ENCODE peak calls at places on chromosomes 12 and 14, in five cellular contexts. O, A, K, G and T are unnamed samples.

GRCh38 chr14:92646952-92647461 is 101.4 kb downstream of the LGMN start:
- DNase-seq in A (no peak), K (no peak), G (no peak), O (no peak), T (no peak)

GRCh38 chr14:97233319-97233980 is 436.3 kb downstream of the VRK1 start:
- DNase-seq in A (no peak), O (no peak), K (no peak), G (no peak), T (no peak)

GRCh38 chr12:52657305-52657902 is 5.4 kb upstream of the KRT2 start:
- DNase-seq in O (no peak), A (no peak), K (no peak), G (no peak), T (no peak)

GRCh38 chr12:128098725-128099124 is 168.2 kb upstream of the TMEM132C start:
- DNase-seq in G (no peak), A (no peak), K (no peak), O (no peak), T (no peak)

GRCh38 chr12:2236501-2237294 is 183.9 kb downstream of the CACNA1C start:
- DNase-seq in K (no peak), A (no peak), O (no peak), G (no peak), T (no peak)

GRCh38 chr14:65413739-65414045 is 1.2 kb downstream of the FUT8 start:
- DNase-seq in O (no peak), A (no peak), K (no peak), G (no peak), T (no peak)

GRCh38 chr14:31170411-31170810 is 37.2 kb downstream of the HECTD1 start:
- DNase-seq in G (no peak), K (no peak), O (no peak), A (no peak), T (no peak)

GRCh38 chr12:14289596-14289995 is 75.9 kb upstream of the ATF7IP start:
- DNase-seq in O (no peak), K (no peak), A (no peak), G (no peak), T (no peak)

GRCh38 chr14:51789631-51790030 is 70.8 kb upstream of the GNG2 start:
- DNase-seq in A (no peak), O (no peak), G (no peak), K (no peak), T (no peak)

GRCh38 chr12:122820838-122821271 is 14.4 kb upstream of the HIP1R start:
- DNase-seq in A (no peak), K (no peak), O (no peak), G (no peak), T (no peak)

GRCh38 chr14:23028800-23029199 is 5.9 kb downstream of the PSMB5 start:
- DNase-seq in K (no peak), A (no peak), O (no peak), G (no peak), T (no peak)

GRCh38 chr12:45557020-45557419 is 172.5 kb upstream of the ARID2 start:
- DNase-seq in A (no peak), O (no peak), G (no peak), K (no peak), T (no peak)

GRCh38 chr12:2057041-2057792 is 4.4 kb downstream of the CACNA1C start:
- DNase-seq in G (peak; percentile 97), O (peak; percentile 66), A (peak; percentile 76), K (peak; percentile 88), T (peak; percentile 95)

GRCh38 chr12:15580431-15580830 is 208.8 kb downstream of the EPS8 start:
- DNase-seq in A (no peak), K (no peak), O (no peak), G (no peak), T (no peak)

GRCh38 chr14:101113835-101114725 is 210.6 kb upstream of the RTL1 start:
- DNase-seq in G (no peak), O (no peak), A (no peak), K (no peak), T (no peak)

GRCh38 chr14:60905930-60906329 is 74.9 kb downstream of the TRMT5 start:
- DNase-seq in G (no peak), A (no peak), O (no peak), K (no peak), T (no peak)

GRCh38 chr14:91317381-91318313 is 73.1 kb upstream of the GPR68 start:
- DNase-seq in G (no peak), O (peak; percentile 87), A (no peak), K (no peak), T (no peak)

GRCh38 chr14:89293349-89293916 is 123.6 kb downstream of the FOXN3 start:
- DNase-seq in O (no peak), K (no peak), A (no peak), G (peak; percentile 88), T (no peak)

GRCh38 chr14:64195194-64195593 is 99.0 kb downstream of the ESR2 start:
- DNase-seq in K (no peak), O (no peak), A (no peak), G (no peak), T (no peak)

GRCh38 chr14:73168274-73168673 is 32.0 kb downstream of the PSEN1 start:
- DNase-seq in G (no peak), A (no peak), K (no peak), O (no peak), T (no peak)

GRCh38 chr12:31536672-31537071 is 54.3 kb downstream of the DENND5B start:
- DNase-seq in O (no peak), K (no peak), G (no peak), A (no peak), T (no peak)

GRCh38 chr14:65255029-65255545 is 152.8 kb upstream of the MAX start:
- DNase-seq in K (no peak), A (no peak), G (no peak), O (no peak), T (no peak)

DNA sequence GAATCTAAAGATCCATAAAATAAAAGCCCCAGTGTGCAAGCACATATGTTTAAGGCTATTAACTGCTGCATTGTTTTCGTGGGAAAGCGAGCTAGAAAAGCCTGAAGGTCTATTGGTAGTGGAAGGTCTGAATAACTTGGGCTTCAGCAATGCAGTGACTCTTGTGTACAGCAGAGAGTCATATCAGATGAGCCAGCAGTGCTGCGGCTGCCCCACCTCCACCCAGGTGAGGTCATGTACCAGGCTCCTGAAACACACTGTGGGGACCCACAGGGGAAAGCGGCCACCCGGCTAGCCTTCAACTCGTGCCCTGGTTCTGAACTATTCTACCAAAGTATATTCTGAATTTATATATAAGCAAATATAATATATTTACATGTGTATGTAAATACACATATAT is 12.7 kb upstream of the RAN start:
- DNase-seq in O (no peak), A (no peak), K (no peak), G (no peak), T (no peak)
- TF ChIP-seq CTCF in O (no peak), A (no peak), K (no peak), G (no peak), T (no peak)

GRCh38 chr12:109995703-109996482 is at the start of gene GIT2:
- DNase-seq in K (peak; percentile 87), G (peak; percentile 95), O (peak; percentile 93), A (peak; percentile 86), T (peak; percentile 94)
- TF ChIP-seq CTCF in K (no peak), G (no peak), O (no peak), A (no peak), T (no peak)

DNA sequence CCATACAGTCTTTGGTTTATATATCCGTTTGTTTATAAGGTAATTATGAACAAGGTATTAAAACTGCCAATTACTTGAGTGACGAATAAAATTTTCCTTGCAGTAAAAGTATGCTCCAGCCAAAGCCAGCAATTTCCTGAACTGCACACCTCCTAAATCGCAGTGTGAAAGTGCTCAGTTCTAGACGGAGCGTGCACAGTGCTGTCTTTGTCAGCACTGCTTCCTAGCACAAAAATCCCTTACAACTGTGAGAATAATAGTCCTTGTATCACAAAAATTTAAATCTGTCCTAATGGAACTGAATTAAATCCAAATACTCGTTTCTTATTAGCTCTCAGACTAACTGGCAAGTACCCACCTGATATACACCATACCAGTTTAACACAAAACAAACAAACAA is 26.3 kb downstream of the LRIG3 start:
- DNase-seq in A (no peak), K (no peak), G (no peak), O (no peak), T (no peak)
- TF ChIP-seq CTCF in A (no peak), K (no peak), G (no peak), O (no peak), T (no peak)

DNA sequence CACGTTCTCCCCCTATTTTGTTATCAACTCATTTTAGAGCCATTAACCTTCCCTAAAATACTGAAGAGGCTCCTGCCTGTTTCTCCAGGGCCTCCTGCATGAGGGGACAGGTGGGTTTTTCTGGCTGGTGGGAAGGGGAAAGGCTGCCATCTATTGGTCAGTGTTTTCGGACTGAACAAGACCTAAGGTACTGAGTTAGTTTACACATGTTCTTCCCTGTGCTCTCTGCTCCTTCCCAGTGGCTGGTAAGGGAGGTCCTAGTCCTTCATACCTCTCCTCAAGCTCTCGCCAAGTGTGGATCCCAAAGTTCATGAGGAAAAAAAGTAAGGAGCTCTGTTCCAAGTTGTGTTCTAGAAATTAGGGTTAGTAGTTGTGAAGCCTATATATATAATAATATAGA is 357.5 kb downstream of the FSCB start:
- DNase-seq in A (peak; percentile 32), K (peak; percentile 61), O (no peak), G (peak; percentile 91), T (peak; percentile 60)
- TF ChIP-seq CTCF in A (peak; percentile 62), K (peak; percentile 53), O (no peak), G (peak; percentile 72), T (peak; percentile 43)

GRCh38 chr12:47306130-47306529 is 226.4 kb upstream of the AMIGO2 start:
- DNase-seq in K (no peak), G (no peak), A (no peak), O (no peak), T (no peak)

GRCh38 chr12:47305464-47305863 is 225.7 kb upstream of the AMIGO2 start:
- DNase-seq in K (no peak), A (no peak), O (no peak), G (no peak), T (no peak)

GRCh38 chr12:47311011-47311410 is 231.3 kb upstream of the AMIGO2 start:
- DNase-seq in A (no peak), K (no peak), G (no peak), O (no peak), T (no peak)

GRCh38 chr12:47308672-47309071 is 228.9 kb upstream of the AMIGO2 start:
- DNase-seq in O (no peak), G (no peak), K (no peak), A (no peak), T (no peak)

DNA sequence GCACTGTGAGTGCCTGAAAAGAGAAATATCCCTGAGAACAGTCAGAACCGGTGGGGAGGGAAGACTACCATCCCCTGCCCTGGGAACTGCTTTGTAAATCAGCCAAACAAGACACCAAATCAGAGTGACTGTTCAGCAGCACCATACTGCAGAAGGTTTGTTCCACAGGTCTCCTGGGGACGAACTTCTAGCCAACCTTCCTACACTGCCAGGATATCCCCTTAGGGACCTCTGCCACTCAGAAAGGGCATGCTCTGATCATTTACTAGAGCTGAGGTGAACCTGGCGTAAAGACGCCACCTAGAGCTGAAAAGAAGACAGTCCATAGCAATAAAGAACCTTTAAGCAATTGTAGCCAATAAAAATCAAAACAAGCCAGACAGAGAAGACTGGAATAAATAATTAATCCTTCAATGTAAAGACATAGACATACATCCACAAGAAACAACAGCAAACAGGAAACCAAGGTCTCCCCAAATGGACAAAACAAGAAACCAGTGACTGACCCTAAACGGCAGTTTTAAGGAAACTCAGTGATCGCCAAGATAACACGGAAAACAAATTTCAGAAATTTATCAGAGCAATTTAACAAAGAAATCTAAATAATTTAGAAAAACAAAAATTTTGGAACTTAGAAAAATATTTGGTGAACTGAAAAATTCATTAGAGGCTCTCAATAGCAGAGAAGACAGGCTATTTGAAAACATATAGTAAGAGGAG is 228.1 kb upstream of the AMIGO2 start:
- DNase-seq in K (peak; percentile 15), A (no peak), G (peak; percentile 75), O (no peak), T (no peak)
- TF ChIP-seq CTCF in K (peak; percentile 53), A (peak; percentile 67), G (peak; percentile 90), O (peak; percentile 53), T (no peak)